ENCODE peak calls at places on chromosomes 6 and 20, in five cellular contexts. T is kidney, Y is lower lobe of right lung, H is GM23338, W is A673. I is an unnamed sample. For H3K36me3 and H3K4me1, the result is how much of the 10 kb centered on the place peaks cover.

GRCh38 chr6:167568407-167569024 is 243.6 kb downstream of the TTLL2 start:
- DNase-seq in T (no peak), Y (no peak), H (no peak), W (no peak), I (no peak)

GRCh38 chr6:48199502-48199901 is 88.5 kb upstream of the PTCHD4 start:
- DNase-seq in W (no peak), T (no peak), Y (no peak), H (no peak), I (no peak)

GRCh38 chr6:11278207-11278559 is 45.7 kb upstream of the NEDD9 start:
- DNase-seq in T (no peak), W (no peak), H (no peak), Y (no peak), I (no peak)

GRCh38 chr6:108710046-108710445 is 138.2 kb upstream of the ARMC2 start:
- DNase-seq in T (no peak), W (no peak), Y (no peak), H (no peak), I (no peak)

GRCh38 chr6:139349464-139350020 is 24.9 kb downstream of the CITED2 start:
- DNase-seq in T (no peak), H (no peak), Y (no peak), W (no peak), I (no peak)

GRCh38 chr6:72787521-72788031 is 165.7 kb downstream of the KCNQ5 start:
- DNase-seq in W (peak), T (no peak), Y (no peak), H (peak), I (peak)

GRCh38 chr6:159833556-159833955 is 33.5 kb downstream of the PNLDC1 start:
- DNase-seq in T (no peak), W (no peak), Y (no peak), H (no peak), I (no peak)

GRCh38 chr20:33310327-33310899 is 27.4 kb downstream of the BPIFB1 start:
- DNase-seq in W (no peak), T (no peak), Y (no peak), H (no peak), I (no peak)

GRCh38 chr6:68139130-68139529 is 496.0 kb upstream of the ADGRB3 start:
- DNase-seq in Y (no peak), W (peak), H (peak), T (no peak), I (no peak)

GRCh38 chr6:113356139-113356538 is 501.0 kb upstream of the MARCKS start:
- DNase-seq in H (no peak), W (no peak), T (no peak), Y (no peak), I (no peak)

GRCh38 chr6:27505209-27506027 is 32.5 kb upstream of the ZNF184 start:
- DNase-seq in W (peak), H (peak), T (no peak), Y (no peak), I (no peak)

GRCh38 chr6:166027761-166028160 is 139.9 kb downstream of the TBXT start:
- DNase-seq in T (no peak), W (no peak), H (no peak), Y (no peak), I (no peak)

GRCh38 chr6:28977351-28978136 is 27.6 kb downstream of the ZNF311 start:
- DNase-seq in H (peak), T (no peak), W (peak), Y (peak), I (no peak)

GRCh38 chr6:68333444-68333843 is 301.6 kb upstream of the ADGRB3 start:
- DNase-seq in H (no peak), Y (no peak), T (no peak), W (peak), I (no peak)

GRCh38 chr6:152673233-152673632 is 24.5 kb upstream of the MYCT1 start:
- DNase-seq in Y (no peak), H (no peak), T (no peak), W (no peak), I (no peak)

GRCh38 chr20:22908437-22908836 is 126.7 kb upstream of the SSTR4 start:
- DNase-seq in W (no peak), H (peak), T (no peak), Y (no peak), I (no peak)

GRCh38 chr6:2562721-2563120 is 188.0 kb downstream of the MYLK4 start:
- DNase-seq in T (no peak), H (no peak), W (no peak), Y (no peak), I (no peak)

GRCh38 chr6:6315660-6316059 is 4.8 kb downstream of the F13A1 start:
- DNase-seq in Y (no peak), T (no peak), H (peak), W (peak), I (no peak)

GRCh38 chr20:16178671-16179070 is 394.6 kb downstream of the KIF16B start:
- DNase-seq in H (no peak), Y (no peak), T (no peak), W (no peak), I (no peak)

GRCh38 chr20:44222969-44223368 is 12.4 kb upstream of the OSER1 start:
- DNase-seq in Y (no peak), H (peak), W (no peak), T (no peak), I (no peak)

GRCh38 chr6:12815884-12816600 is 99.5 kb downstream of the PHACTR1 start:
- DNase-seq in H (no peak), T (no peak), W (peak), Y (no peak), I (no peak)

GRCh38 chr6:3419624-3420272 is 37.1 kb downstream of the SLC22A23 start:
- DNase-seq in Y (no peak), H (no peak), T (no peak), W (no peak), I (peak)

GRCh38 chr6:30725713-30726505 is 5.8 kb downstream of the TUBB start:
- DNase-seq in T (no peak), Y (no peak), H (peak), W (peak), I (no peak)

GRCh38 chr6:10522929-10523573 is 1.9 kb downstream of the GCNT2 start:
- DNase-seq in W (no peak), T (peak), Y (peak), H (peak), I (no peak)

GRCh38 chr6:167893416-167893815 is 66.7 kb downstream of the AFDN start:
- DNase-seq in T (no peak), Y (no peak), W (no peak), H (peak), I (no peak)

GRCh38 chr20:43550456-43550855 is 8.4 kb upstream of the SGK2 start:
- DNase-seq in T (peak), Y (no peak), W (no peak), H (no peak), I (no peak)

GRCh38 chr6:52518279-52518944 is 58.4 kb downstream of the TRAM2 start:
- DNase-seq in Y (no peak), T (no peak), W (no peak), H (no peak), I (no peak)

GRCh38 chr20:45629496-45630100 is at the start of gene WFDC10A:
- DNase-seq in Y (peak), W (peak), T (no peak), H (peak), I (peak)

GRCh38 chr20:14193443-14193842 is 144.0 kb downstream of the FLRT3 start:
- DNase-seq in H (peak), Y (no peak), W (no peak), T (no peak), I (no peak)

GRCh38 chr6:16800942-16801341 is 39.7 kb upstream of the ATXN1 start:
- DNase-seq in T (no peak), Y (no peak), H (no peak), W (no peak), I (no peak)
- TF ChIP-seq CTCF in T (no peak), Y (no peak), H (no peak), W (no peak), I (no peak)

GRCh38 chr20:38083338-38084048 is 49.9 kb downstream of the RPRD1B start:
- DNase-seq in T (peak), H (no peak), W (no peak), Y (no peak), I (no peak)

GRCh38 chr20:38084425-38084951 is 50.9 kb downstream of the RPRD1B start:
- DNase-seq in H (no peak), W (no peak), T (no peak), Y (no peak), I (no peak)

GRCh38 chr20:38079353-38079752 is 45.8 kb downstream of the RPRD1B start:
- DNase-seq in T (no peak), Y (no peak), W (no peak), H (no peak), I (no peak)

GRCh38 chr20:38082894-38083293 is 49.3 kb downstream of the RPRD1B start:
- DNase-seq in Y (no peak), W (no peak), H (no peak), T (no peak), I (no peak)

GRCh38 chr20:38081575-38081974 is 48.0 kb downstream of the RPRD1B start:
- DNase-seq in Y (no peak), W (no peak), H (no peak), T (no peak), I (no peak)
- H3K36me3 ChIP-seq in Y (half or more), W (under half), H (under half), T (under half), I (under half)

GRCh38 chr6:163419413-163420314 is 5.1 kb downstream of the QKI start:
- DNase-seq in H (no peak), Y (no peak), T (no peak), W (no peak), I (no peak)
- H3K4me1 ChIP-seq in H (half or more), Y (half or more), T (under half), W (under half), I (half or more)

GRCh38 chr6:26270121-26270861 is 94.7 kb upstream of the BTN3A2 start:
- DNase-seq in T (no peak), W (peak), H (peak), Y (no peak), I (no peak)

GRCh38 chr6:26271640-26272090 is 93.3 kb upstream of the BTN3A2 start:
- DNase-seq in T (no peak), W (no peak), H (no peak), Y (no peak), I (no peak)

GRCh38 chr6:26270903-26271639 is 93.9 kb upstream of the BTN3A2 start:
- DNase-seq in H (peak), W (peak), T (peak), Y (peak), I (peak)

GRCh38 chr6:26273673-26274595 is 91.1 kb upstream of the BTN3A2 start:
- DNase-seq in T (no peak), W (peak), Y (no peak), H (no peak), I (no peak)

GRCh38 chr6:26272171-26272631 is 92.8 kb upstream of the BTN3A2 start:
- DNase-seq in W (peak), H (peak), Y (peak), T (peak), I (no peak)
- TF ChIP-seq CTCF in W (no peak), H (no peak), Y (no peak), T (no peak), I (no peak)

GRCh38 chr20:50092436-50092835 is 20.5 kb downstream of the UBE2V1 start:
- DNase-seq in H (no peak), Y (no peak), W (no peak), T (no peak), I (no peak)
- H3K36me3 ChIP-seq in H (under half), Y (half or more), W (under half), T (under half), I (under half)

I was measured in gastrocnemius medialis.